ENCODE peak calls at places on chromosomes 3 and 15, in six cellular contexts. One of them, this sample, is unnamed.

GRCh38 chr3:8416965-8417364 is 84.7 kb upstream of the LMCD1 start:
- DNase-seq in heart right ventricle: no peak
- DNase-seq in pancreas: peak; percentile 38
- DNase-seq in cardiac muscle cell: peak; percentile 10
- DNase-seq in left ventricle myocardium inferior: no peak
- DNase-seq in transverse colon: peak; percentile 37
- DNase-seq in this sample: peak; percentile 58

GRCh38 chr3:16884748-16885587 is at the start of gene PLCL2:
- DNase-seq in heart right ventricle: no peak
- DNase-seq in pancreas: peak; percentile 63
- DNase-seq in cardiac muscle cell: peak; percentile 69
- DNase-seq in left ventricle myocardium inferior: peak; percentile 54
- DNase-seq in transverse colon: peak; percentile 61
- DNase-seq in this sample: peak; percentile 67

GRCh38 chr3:64675848-64676247 is 12.0 kb downstream of the ADAMTS9 start:
- DNase-seq in heart right ventricle: no peak
- DNase-seq in pancreas: no peak
- DNase-seq in cardiac muscle cell: no peak
- DNase-seq in left ventricle myocardium inferior: no peak
- DNase-seq in transverse colon: no peak
- DNase-seq in this sample: no peak

GRCh38 chr15:70690491-70691281 is 72.7 kb downstream of the UACA start:
- DNase-seq in heart right ventricle: no peak
- DNase-seq in pancreas: no peak
- DNase-seq in cardiac muscle cell: no peak
- DNase-seq in left ventricle myocardium inferior: no peak
- DNase-seq in transverse colon: no peak
- DNase-seq in this sample: no peak

GRCh38 chr15:60798821-60799220 is 319.9 kb upstream of the ICE2 start:
- DNase-seq in heart right ventricle: no peak
- DNase-seq in pancreas: no peak
- DNase-seq in cardiac muscle cell: no peak
- DNase-seq in left ventricle myocardium inferior: no peak
- DNase-seq in transverse colon: no peak
- DNase-seq in this sample: no peak

GRCh38 chr15:51097553-51098330 is 3.0 kb upstream of the TNFAIP8L3 start:
- DNase-seq in heart right ventricle: no peak
- DNase-seq in pancreas: no peak
- DNase-seq in cardiac muscle cell: no peak
- DNase-seq in left ventricle myocardium inferior: no peak
- DNase-seq in transverse colon: no peak
- DNase-seq in this sample: no peak

GRCh38 chr15:92648190-92648875 is 7.2 kb downstream of the FAM174B start:
- DNase-seq in heart right ventricle: no peak
- DNase-seq in pancreas: no peak
- DNase-seq in cardiac muscle cell: no peak
- DNase-seq in left ventricle myocardium inferior: no peak
- DNase-seq in transverse colon: no peak
- DNase-seq in this sample: no peak

GRCh38 chr3:121072128-121072527 is 164.1 kb downstream of the STXBP5L start:
- DNase-seq in heart right ventricle: peak; percentile 15
- DNase-seq in pancreas: no peak
- DNase-seq in cardiac muscle cell: no peak
- DNase-seq in left ventricle myocardium inferior: peak; percentile 15
- DNase-seq in transverse colon: no peak
- DNase-seq in this sample: no peak

GRCh38 chr3:190339130-190339529 is 16.9 kb upstream of the CLDN1 start:
- DNase-seq in heart right ventricle: no peak
- DNase-seq in pancreas: no peak
- DNase-seq in cardiac muscle cell: no peak
- DNase-seq in left ventricle myocardium inferior: no peak
- DNase-seq in transverse colon: no peak
- DNase-seq in this sample: no peak

GRCh38 chr3:46935989-46936620 is 40.4 kb downstream of the CCDC12 start:
- DNase-seq in heart right ventricle: no peak
- DNase-seq in pancreas: no peak
- DNase-seq in cardiac muscle cell: no peak
- DNase-seq in left ventricle myocardium inferior: no peak
- DNase-seq in transverse colon: no peak
- DNase-seq in this sample: no peak

GRCh38 chr3:46934067-46934466 is 42.5 kb downstream of the CCDC12 start:
- DNase-seq in heart right ventricle: no peak
- DNase-seq in pancreas: no peak
- DNase-seq in cardiac muscle cell: no peak
- DNase-seq in left ventricle myocardium inferior: no peak
- DNase-seq in transverse colon: no peak
- DNase-seq in this sample: no peak

GRCh38 chr3:46933261-46933660 is 43.3 kb downstream of the CCDC12 start:
- DNase-seq in heart right ventricle: no peak
- DNase-seq in pancreas: no peak
- DNase-seq in cardiac muscle cell: no peak
- DNase-seq in left ventricle myocardium inferior: no peak
- DNase-seq in transverse colon: no peak
- DNase-seq in this sample: no peak

GRCh38 chr3:46935168-46935858 is 41.2 kb downstream of the CCDC12 start:
- DNase-seq in heart right ventricle: peak; percentile 89
- DNase-seq in pancreas: peak; percentile 87
- DNase-seq in cardiac muscle cell: peak; percentile 89
- DNase-seq in left ventricle myocardium inferior: peak; percentile 83
- DNase-seq in transverse colon: peak; percentile 58
- DNase-seq in this sample: peak; percentile 79

DNA sequence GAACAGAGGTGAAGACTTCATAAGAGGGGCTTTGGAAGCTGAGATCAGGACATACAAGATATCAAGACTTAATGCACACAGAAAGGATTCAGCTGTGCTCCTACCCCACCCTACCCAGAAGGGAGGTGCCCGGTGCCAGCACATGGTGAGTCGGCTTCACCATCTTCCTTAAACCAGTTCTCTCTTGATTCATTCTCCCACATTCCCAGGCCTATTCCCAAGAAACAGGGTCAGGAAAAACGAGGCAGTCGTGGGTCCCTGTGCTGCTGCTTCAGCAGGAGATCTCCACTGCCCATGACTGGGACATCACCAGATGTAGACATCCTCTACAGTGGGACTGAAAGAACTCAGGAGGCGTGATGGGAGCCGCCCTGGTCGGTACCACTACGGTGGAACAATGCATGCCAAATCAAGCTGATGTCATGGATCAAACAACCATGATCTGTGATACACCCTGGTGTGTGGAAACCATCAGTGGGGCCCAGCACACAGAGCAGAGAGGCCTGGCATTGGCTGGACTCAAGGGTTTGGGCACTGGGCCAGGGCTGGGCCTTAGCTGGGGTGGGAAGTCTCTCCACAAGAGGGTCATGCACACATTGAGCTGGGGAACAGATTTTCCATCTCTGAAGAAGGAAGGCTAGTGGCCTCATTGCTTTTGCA is 41.9 kb downstream of the CCDC12 start:
- DNase-seq in heart right ventricle: peak; percentile 73
- DNase-seq in pancreas: peak; percentile 40
- DNase-seq in cardiac muscle cell: peak; percentile 63
- DNase-seq in left ventricle myocardium inferior: peak; percentile 71
- DNase-seq in transverse colon: no peak
- DNase-seq in this sample: peak; percentile 59
- H3K36me3 ChIP-seq in heart right ventricle: peaks cover 35% of the 10 kb centered on the region
- H3K36me3 ChIP-seq in pancreas: no peaks in the 10 kb centered on the region
- H3K36me3 ChIP-seq in cardiac muscle cell: no peaks in the 10 kb centered on the region
- H3K36me3 ChIP-seq in left ventricle myocardium inferior: peaks cover 12% of the 10 kb centered on the region
- H3K36me3 ChIP-seq in transverse colon: no peaks in the 10 kb centered on the region
- H3K36me3 ChIP-seq in this sample: peaks cover 18% of the 10 kb centered on the region

DNA sequence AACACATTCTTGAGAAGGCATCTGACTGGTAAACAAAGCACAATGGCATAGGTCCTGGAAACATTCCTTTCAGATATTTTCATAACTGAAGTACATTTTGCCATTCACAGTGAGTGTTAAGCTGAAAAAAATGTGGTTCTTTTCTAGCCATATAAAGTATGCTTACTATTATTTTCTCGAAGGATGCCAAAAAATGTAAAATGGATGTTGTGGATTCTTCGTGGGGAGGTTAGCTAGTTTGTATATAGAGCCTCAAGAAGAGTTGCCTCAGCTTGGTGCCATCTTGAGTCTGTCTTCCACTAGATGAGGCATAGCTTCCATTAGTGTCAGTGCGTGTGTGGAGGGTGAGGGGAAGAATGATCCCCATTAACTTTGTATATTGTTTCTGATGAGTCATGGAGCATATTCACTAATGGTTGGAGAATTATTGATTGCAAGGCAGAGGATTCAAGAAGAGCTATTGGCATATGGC is 4.1 kb downstream of the MBNL1 start:
- DNase-seq in heart right ventricle: no peak
- DNase-seq in pancreas: no peak
- DNase-seq in cardiac muscle cell: no peak
- DNase-seq in left ventricle myocardium inferior: no peak
- DNase-seq in transverse colon: no peak
- DNase-seq in this sample: no peak
- H3K4me1 ChIP-seq in heart right ventricle: peaks cover 58% of the 10 kb centered on the region
- H3K4me1 ChIP-seq in pancreas: peaks cover 45% of the 10 kb centered on the region
- H3K4me1 ChIP-seq in cardiac muscle cell: peaks cover 26% of the 10 kb centered on the region
- H3K4me1 ChIP-seq in left ventricle myocardium inferior: peaks cover 90% of the 10 kb centered on the region
- H3K4me1 ChIP-seq in transverse colon: peaks cover 18% of the 10 kb centered on the region
- H3K4me1 ChIP-seq in this sample: peaks cover 19% of the 10 kb centered on the region

GRCh38 chr15:99312228-99312627 is 60.9 kb downstream of the LRRC28 start:
- DNase-seq in heart right ventricle: no peak
- DNase-seq in pancreas: no peak
- DNase-seq in cardiac muscle cell: no peak
- DNase-seq in left ventricle myocardium inferior: no peak
- DNase-seq in transverse colon: no peak
- DNase-seq in this sample: no peak

GRCh38 chr15:99306694-99307338 is 55.5 kb downstream of the LRRC28 start:
- DNase-seq in heart right ventricle: peak; percentile 38
- DNase-seq in pancreas: no peak
- DNase-seq in cardiac muscle cell: peak; percentile 76
- DNase-seq in left ventricle myocardium inferior: no peak
- DNase-seq in transverse colon: no peak
- DNase-seq in this sample: peak; percentile 20

GRCh38 chr15:99312794-99313193 is 61.5 kb downstream of the LRRC28 start:
- DNase-seq in heart right ventricle: no peak
- DNase-seq in pancreas: no peak
- DNase-seq in cardiac muscle cell: no peak
- DNase-seq in left ventricle myocardium inferior: no peak
- DNase-seq in transverse colon: no peak
- DNase-seq in this sample: no peak

GRCh38 chr15:99307735-99308134 is 56.5 kb downstream of the LRRC28 start:
- DNase-seq in heart right ventricle: no peak
- DNase-seq in pancreas: no peak
- DNase-seq in cardiac muscle cell: no peak
- DNase-seq in left ventricle myocardium inferior: no peak
- DNase-seq in transverse colon: no peak
- DNase-seq in this sample: no peak

DNA sequence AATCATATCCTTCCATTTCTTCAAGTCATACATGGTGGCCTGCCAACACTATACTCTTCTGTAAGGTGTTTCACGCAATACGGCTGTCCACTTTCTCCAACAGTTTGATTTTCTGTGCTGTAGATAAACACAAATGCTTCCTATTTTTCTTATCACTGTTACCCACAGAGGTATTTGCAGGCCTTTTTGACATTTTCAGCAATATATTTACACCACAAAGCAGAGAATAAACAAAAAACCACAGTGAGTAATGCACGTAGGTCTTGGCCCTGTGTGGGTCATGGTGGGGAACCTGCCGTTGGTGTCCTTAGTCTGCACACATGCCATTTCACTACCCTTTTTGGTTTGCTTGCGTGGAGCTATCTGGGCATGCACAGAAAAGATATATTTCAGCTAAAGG is 59.5 kb downstream of the LRRC28 start:
- DNase-seq in heart right ventricle: no peak
- DNase-seq in pancreas: no peak
- DNase-seq in cardiac muscle cell: no peak
- DNase-seq in left ventricle myocardium inferior: no peak
- DNase-seq in transverse colon: no peak
- DNase-seq in this sample: no peak
- H3K36me3 ChIP-seq in heart right ventricle: peaks cover 16% of the 10 kb centered on the region
- H3K36me3 ChIP-seq in pancreas: no peaks in the 10 kb centered on the region
- H3K36me3 ChIP-seq in cardiac muscle cell: no peaks in the 10 kb centered on the region
- H3K36me3 ChIP-seq in left ventricle myocardium inferior: peaks cover 20% of the 10 kb centered on the region
- H3K36me3 ChIP-seq in transverse colon: no peaks in the 10 kb centered on the region
- H3K36me3 ChIP-seq in this sample: no peaks in the 10 kb centered on the region

GRCh38 chr15:63513728-63514127 is 9.3 kb downstream of the USP3 start:
- DNase-seq in heart right ventricle: no peak
- DNase-seq in pancreas: no peak
- DNase-seq in cardiac muscle cell: no peak
- DNase-seq in left ventricle myocardium inferior: no peak
- DNase-seq in transverse colon: no peak
- DNase-seq in this sample: no peak
- H3K4me1 ChIP-seq in heart right ventricle: peaks cover 58% of the 10 kb centered on the region
- H3K4me1 ChIP-seq in pancreas: peaks cover 81% of the 10 kb centered on the region
- H3K4me1 ChIP-seq in cardiac muscle cell: peaks cover 39% of the 10 kb centered on the region
- H3K4me1 ChIP-seq in left ventricle myocardium inferior: peaks cover 79% of the 10 kb centered on the region
- H3K4me1 ChIP-seq in transverse colon: peaks cover 50% of the 10 kb centered on the region
- H3K4me1 ChIP-seq in this sample: peaks cover 64% of the 10 kb centered on the region